ENCODE peak calls at places on chromosomes 11 and 22, in six cellular contexts. Z, P, J, S, N and Q are unnamed samples.
A peak's percentile ranks its signal among the peaks of the same experiment; 100 is the strongest.

GRCh38 chr11:2443406-2443805 is 908 bp downstream of the TRPM5 start:
- DNase-seq in Z (no peak), P (no peak), J (no peak), S (peak; percentile 36), N (no peak), Q (no peak)

GRCh38 chr11:134576286-134576685 is 164.2 kb upstream of the B3GAT1 start:
- DNase-seq in Z (no peak), P (no peak), J (no peak), S (no peak), N (no peak), Q (no peak)

GRCh38 chr11:102846292-102846691 is 2.9 kb upstream of the MMP3 start:
- DNase-seq in Z (no peak), P (no peak), J (no peak), S (no peak), N (no peak), Q (no peak)

GRCh38 chr11:116700586-116701220 is 72.1 kb downstream of the BUD13 start:
- DNase-seq in Z (no peak), P (no peak), J (no peak), S (no peak), N (no peak), Q (no peak)

GRCh38 chr22:46992121-46992731 is 229.8 kb downstream of the TBC1D22A start:
- DNase-seq in Z (no peak), P (no peak), J (no peak), S (no peak), N (no peak), Q (no peak)

GRCh38 chr22:26570864-26571525 is 18.9 kb downstream of the TPST2 start:
- DNase-seq in Z (no peak), P (no peak), J (no peak), S (no peak), N (no peak), Q (no peak)

GRCh38 chr22:16601437-16602223 is 9.0 kb upstream of the CCT8L2 start:
- DNase-seq in Z (no peak), P (no peak), J (peak; percentile 33), S (peak; percentile 22), N (no peak), Q (no peak)

GRCh38 chr22:39682994-39683393 is 112.4 kb downstream of the CACNA1I start:
- DNase-seq in Z (no peak), P (no peak), J (no peak), S (no peak), N (no peak), Q (no peak)

GRCh38 chr11:17412488-17413180 is 24.2 kb upstream of the KCNJ11 start:
- DNase-seq in Z (no peak), P (no peak), J (no peak), S (no peak), N (no peak), Q (no peak)

GRCh38 chr11:62804310-62805043 is 763 bp downstream of the NXF1 start:
- DNase-seq in Z (no peak), P (no peak), J (no peak), S (peak; percentile 27), N (peak; percentile 76), Q (peak; percentile 29)

GRCh38 chr11:3369366-3369765 is 9.6 kb downstream of the ZNF195 start:
- DNase-seq in Z (no peak), P (no peak), J (no peak), S (no peak), N (no peak), Q (no peak)

GRCh38 chr11:34632105-34632780 is 11.3 kb downstream of the EHF start:
- DNase-seq in Z (no peak), P (peak; percentile 65), J (no peak), S (peak; percentile 71), N (no peak), Q (peak; percentile 40)

GRCh38 chr11:112977620-112978212 is 16.5 kb downstream of the NCAM1 start:
- DNase-seq in Z (no peak), P (no peak), J (no peak), S (no peak), N (no peak), Q (no peak)

GRCh38 chr11:111206472-111206871 is 39.1 kb upstream of the POU2AF2 start:
- DNase-seq in Z (peak; percentile 8), P (no peak), J (no peak), S (no peak), N (peak; percentile 5), Q (no peak)

GRCh38 chr11:64150481-64151239 is 15.3 kb downstream of the MACROD1 start:
- DNase-seq in Z (no peak), P (peak; percentile 80), J (no peak), S (peak; percentile 85), N (no peak), Q (no peak)

GRCh38 chr22:42214625-42215415 is 55.6 kb downstream of the TCF20 start:
- DNase-seq in Z (no peak), P (no peak), J (no peak), S (no peak), N (no peak), Q (no peak)

GRCh38 chr22:19962246-19962908 is 20.8 kb upstream of the TXNRD2 start:
- DNase-seq in Z (peak; percentile 47), P (peak; percentile 81), J (no peak), S (peak; percentile 94), N (peak; percentile 75), Q (no peak)

GRCh38 chr22:38429460-38430128 is 25.4 kb downstream of the KCNJ4 start:
- DNase-seq in Z (no peak), P (no peak), J (no peak), S (no peak), N (peak; percentile 16), Q (no peak)

GRCh38 chr11:40099391-40100169 is 1359.9 kb downstream of the LRRC4C start:
- DNase-seq in Z (no peak), P (no peak), J (no peak), S (no peak), N (no peak), Q (no peak)

GRCh38 chr11:133697603-133698002 is 147.7 kb downstream of the SPATA19 start:
- DNase-seq in Z (no peak), P (no peak), J (no peak), S (no peak), N (no peak), Q (no peak)

GRCh38 chr11:15276616-15277015 is 161.9 kb downstream of the INSC start:
- DNase-seq in Z (no peak), P (no peak), J (no peak), S (no peak), N (no peak), Q (no peak)

GRCh38 chr11:63670738-63671321 is 346 bp downstream of the ATL3 start:
- DNase-seq in Z (peak; percentile 62), P (peak; percentile 64), J (peak; percentile 64), S (peak; percentile 75), N (no peak), Q (no peak)

GRCh38 chr11:108536783-108537182 is 38.6 kb upstream of the POGLUT3 start:
- DNase-seq in Z (no peak), P (no peak), J (no peak), S (no peak), N (no peak), Q (no peak)

GRCh38 chr11:16780146-16780545 is 41.7 kb downstream of the C11orf58 start:
- DNase-seq in Z (no peak), P (no peak), J (no peak), S (no peak), N (no peak), Q (no peak)

GRCh38 chr11:1659478-1659877 is 29.9 kb downstream of the KRTAP5-5 start:
- DNase-seq in Z (no peak), P (no peak), J (no peak), S (no peak), N (no peak), Q (no peak)

GRCh38 chr11:43905788-43906187 is 25.2 kb downstream of the ALKBH3 start:
- DNase-seq in Z (no peak), P (no peak), J (peak; percentile 67), S (no peak), N (peak; percentile 93), Q (no peak)

GRCh38 chr11:83611616-83612015 is 325.4 kb upstream of the CCDC90B start:
- DNase-seq in Z (no peak), P (no peak), J (no peak), S (peak; percentile 83), N (no peak), Q (no peak)

GRCh38 chr11:96893988-96894387 is 504.2 kb downstream of the JRKL start:
- DNase-seq in Z (no peak), P (no peak), J (no peak), S (no peak), N (no peak), Q (no peak)

GRCh38 chr22:50713571-50714056 is 24.4 kb upstream of the ACR start:
- DNase-seq in Z (no peak), P (no peak), J (no peak), S (no peak), N (no peak), Q (no peak)

GRCh38 chr11:134701564-134702165 is 289.6 kb upstream of the B3GAT1 start:
- DNase-seq in Z (no peak), P (no peak), J (no peak), S (peak; percentile 40), N (no peak), Q (no peak)

GRCh38 chr11:115920841-115921480 is 416.7 kb upstream of the CADM1 start:
- DNase-seq in Z (no peak), P (no peak), J (no peak), S (peak; percentile 58), N (no peak), Q (no peak)

DNA sequence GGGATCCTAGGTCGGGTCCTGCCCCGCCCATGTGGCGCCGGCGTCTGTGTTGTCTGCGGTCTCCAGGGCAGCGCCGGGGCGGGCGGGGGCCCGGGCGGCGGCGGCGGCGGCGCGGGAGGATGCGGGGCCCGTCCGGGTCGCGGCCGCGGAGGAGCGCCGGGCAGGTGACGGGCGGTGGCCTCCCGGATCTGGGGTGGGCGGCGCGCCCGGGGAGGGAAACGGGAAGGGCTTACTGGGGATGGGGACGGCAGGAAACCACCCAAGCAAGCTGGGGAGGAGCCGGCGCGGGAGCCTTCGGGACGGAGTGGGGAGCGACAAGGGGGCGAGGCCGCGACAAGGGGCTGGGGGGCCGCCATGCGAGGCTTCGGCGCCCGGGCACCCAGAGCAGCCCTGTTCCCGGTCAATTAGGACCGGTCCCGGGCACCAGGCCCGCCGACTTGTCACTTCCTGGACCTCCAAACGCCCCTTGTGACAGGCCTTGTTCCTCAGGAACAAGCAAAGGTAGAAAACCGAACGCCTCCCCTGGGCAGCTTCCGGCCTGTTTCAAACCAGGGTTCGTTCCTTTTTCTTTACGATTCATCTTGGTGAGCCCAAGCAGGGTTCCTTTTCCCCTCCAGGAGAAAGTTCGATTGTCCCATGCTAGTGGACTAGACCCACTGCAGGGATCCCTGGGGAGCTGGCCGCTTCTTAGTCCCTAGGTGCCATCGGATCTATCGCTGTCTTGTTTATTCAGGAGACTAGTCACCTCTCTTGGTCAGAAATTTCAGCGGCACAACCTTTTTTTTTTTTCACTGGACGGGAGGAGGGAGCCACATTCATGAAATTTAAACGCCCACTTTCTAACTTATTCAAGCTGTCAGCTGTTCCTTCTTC is 486 bp downstream of the JHY start:
- DNase-seq in Z (peak; percentile 60), P (peak; percentile 56), J (peak; percentile 42), S (peak; percentile 71), N (peak; percentile 50), Q (peak; percentile 30)
- TF ChIP-seq POLR2A in Z (no peak), P (peak; percentile 56), J (no peak), S (peak; percentile 50), N (peak; percentile 53), Q (peak; percentile 23)

GRCh38 chr11:72041364-72042058 is 38.8 kb downstream of the NUMA1 start:
- DNase-seq in Z (peak; percentile 57), P (peak; percentile 81), J (peak; percentile 78), S (peak; percentile 83), N (peak; percentile 87), Q (peak; percentile 55)
- TF ChIP-seq POLR2A in Z (peak; percentile 40), P (peak; percentile 92), J (peak; percentile 15), S (peak; percentile 82), N (peak; percentile 83), Q (peak; percentile 43)

GRCh38 chr11:65851811-65852507 is 6.0 kb downstream of the CFL1 start:
- DNase-seq in Z (no peak), P (no peak), J (no peak), S (no peak), N (no peak), Q (no peak)
- TF ChIP-seq POLR2A in Z (no peak), P (no peak), J (no peak), S (no peak), N (peak; percentile 52), Q (no peak)

GRCh38 chr11:121451178-121451981 is 734 bp upstream of the SORL1 start:
- DNase-seq in Z (no peak), P (peak; percentile 20), J (no peak), S (peak; percentile 60), N (no peak), Q (no peak)
- TF ChIP-seq POLR2A in Z (no peak), P (no peak), J (no peak), S (no peak), N (no peak), Q (no peak)